ENCODE peak calls at places on chromosomes 4 and X, in six cellular contexts. V is NCI-H1092, C is MG63, U is heart right ventricle, W is T-helper 1 cell, P is RPMI7951. H is an unnamed sample.

GRCh38 chr4:105194328-105195231 is 47.9 kb downstream of the TET2 start:
- DNase-seq in V (no peak), C (no peak), U (no peak), W (peak), P (no peak), H (no peak)

GRCh38 chrX:20454117-20454516 is 187.4 kb upstream of the RPS6KA3 start:
- DNase-seq in V (no peak), C (no peak), U (no peak), W (peak), P (peak), H (no peak)

GRCh38 chr4:10089346-10089745 is 27.3 kb downstream of the WDR1 start:
- DNase-seq in V (no peak), C (no peak), U (no peak), W (no peak), P (no peak), H (no peak)

GRCh38 chr4:13990596-13991589 is 363.4 kb upstream of the BOD1L1 start:
- DNase-seq in V (no peak), C (no peak), U (no peak), W (no peak), P (peak), H (no peak)

GRCh38 chrX:71532078-71532752 is 689 bp upstream of the OGT start:
- DNase-seq in V (no peak), C (peak), U (no peak), W (peak), P (peak), H (no peak)

GRCh38 chr4:6348408-6348807 is 78.8 kb downstream of the WFS1 start:
- DNase-seq in V (no peak), C (no peak), U (no peak), W (no peak), P (no peak), H (no peak)

GRCh38 chr4:26076000-26076587 is 162.1 kb downstream of the SMIM20 start:
- DNase-seq in V (no peak), C (no peak), U (no peak), W (peak), P (peak), H (no peak)

GRCh38 chrX:24990585-24990984 is 25.2 kb downstream of the ARX start:
- DNase-seq in V (no peak), C (no peak), U (no peak), W (no peak), P (no peak), H (no peak)

GRCh38 chr4:108783666-108784463 is 21.0 kb upstream of the ETNPPL start:
- DNase-seq in V (no peak), C (no peak), U (no peak), W (no peak), P (peak), H (no peak)

GRCh38 chrX:1584237-1585011 is 7.0 kb upstream of the AKAP17A start:
- DNase-seq in V (no peak), C (no peak), U (no peak), W (no peak), P (no peak), H (no peak)

GRCh38 chrX:149993989-149994388 is 55.7 kb upstream of the EOLA2 start:
- DNase-seq in V (no peak), C (no peak), U (no peak), W (no peak), P (peak), H (no peak)

GRCh38 chr4:152259866-152260265 is 276.0 kb downstream of the FBXW7 start:
- DNase-seq in V (no peak), C (peak), U (no peak), W (no peak), P (peak), H (no peak)

GRCh38 chr4:109818268-109818667 is 2.7 kb downstream of the GAR1 start:
- DNase-seq in V (no peak), C (no peak), U (no peak), W (no peak), P (no peak), H (no peak)

GRCh38 chrX:19673334-19674040 is 158.2 kb upstream of the MAP3K15 start:
- DNase-seq in V (no peak), C (peak), U (peak), W (no peak), P (peak), H (no peak)

GRCh38 chr4:147157860-147158701 is 212.4 kb upstream of the TTC29 start:
- DNase-seq in V (no peak), C (peak), U (peak), W (no peak), P (peak), H (peak)

GRCh38 chrX:136738049-136738729 is 42.5 kb downstream of the ARHGEF6 start:
- DNase-seq in V (no peak), C (no peak), U (no peak), W (no peak), P (no peak), H (no peak)

GRCh38 chr4:167290684-167291083 is 56.4 kb upstream of the SPOCK3 start:
- DNase-seq in V (no peak), C (no peak), U (no peak), W (no peak), P (no peak), H (no peak)

GRCh38 chr4:40264995-40265909 is 68.4 kb downstream of the RHOH start:
- DNase-seq in V (no peak), C (no peak), U (no peak), W (no peak), P (peak), H (no peak)

GRCh38 chrX:147913570-147913969 is 1.9 kb downstream of the FMR1 start:
- DNase-seq in V (no peak), C (no peak), U (no peak), W (no peak), P (no peak), H (no peak)

GRCh38 chr4:8916251-8916913 is 44.7 kb upstream of the HMX1 start:
- DNase-seq in V (no peak), C (no peak), U (no peak), W (no peak), P (no peak), H (peak)

GRCh38 chrX:71659342-71659741 is 8.0 kb upstream of the LOC101059915 start:
- DNase-seq in V (no peak), C (no peak), U (no peak), W (no peak), P (no peak), H (no peak)

GRCh38 chr4:185726931-185727330 is 85.1 kb downstream of the SORBS2 start:
- DNase-seq in V (peak), C (no peak), U (no peak), W (no peak), P (peak), H (no peak)